ENCODE peak calls at places on chromosomes 5 and 9, in six cellular contexts. C, X, K, N, U and A are unnamed samples.

GRCh38 chr9:128637656-128638055 is 19.0 kb downstream of the DYNC2I2 start:
- DNase-seq in C (peak; percentile 5), N (no peak), U (no peak), K (no peak), X (no peak), A (no peak)

GRCh38 chr9:129317179-129318011 is 139.3 kb upstream of the IER5L start:
- DNase-seq in X (no peak), U (no peak), N (no peak), K (no peak), C (no peak), A (no peak)

GRCh38 chr5:57176350-57176857 is 2.5 kb downstream of the GPBP1 start:
- DNase-seq in C (no peak), N (no peak), U (no peak), X (no peak), K (no peak), A (no peak)

GRCh38 chr5:65120371-65120967 is 351.7 kb downstream of the CWC27 start:
- DNase-seq in U (no peak), X (no peak), N (peak; percentile 83), C (peak; percentile 85), K (no peak), A (no peak)

GRCh38 chr5:76082790-76083554 is at the start of gene SV2C:
- DNase-seq in N (peak; percentile 50), X (peak; percentile 43), C (no peak), K (no peak), U (peak; percentile 45), A (peak; percentile 34)

GRCh38 chr5:130055572-130055971 is 151.3 kb downstream of the CHSY3 start:
- DNase-seq in N (no peak), K (no peak), C (no peak), X (no peak), U (no peak), A (no peak)

GRCh38 chr9:129347323-129348120 is 169.5 kb upstream of the IER5L start:
- DNase-seq in N (no peak), C (no peak), X (no peak), U (no peak), K (no peak), A (no peak)

GRCh38 chr5:136084698-136085097 is 47.9 kb upstream of the SMAD5 start:
- DNase-seq in U (no peak), X (no peak), K (no peak), C (peak; percentile 12), N (peak; percentile 15), A (no peak)

GRCh38 chr5:54742417-54742889 is 224.9 kb downstream of the SNX18 start:
- DNase-seq in X (no peak), K (no peak), C (no peak), N (no peak), U (no peak), A (no peak)

GRCh38 chr9:74499111-74499601 is 2.0 kb downstream of the RORB start:
- DNase-seq in C (no peak), N (no peak), U (peak; percentile 21), K (no peak), X (peak; percentile 1), A (no peak)

GRCh38 chr9:109771084-109771483 is 8.9 kb upstream of the PALM2AKAP2 start:
- DNase-seq in C (no peak), K (no peak), X (no peak), N (no peak), U (no peak), A (no peak)